ENCODE peak calls at places on chromosomes 16 and 17, in eight cellular contexts. One of them, this sample, is unnamed.

GRCh38 chr17:72618018-72618509 is 474.4 kb downstream of the SLC39A11 start:
- DNase-seq in body of pancreas: peak
- DNase-seq in A549: peak
- DNase-seq in Peyer's patch: peak
- DNase-seq in adrenal gland: no peak
- DNase-seq in vagina: no peak
- DNase-seq in tibial nerve: no peak
- DNase-seq in uterus: no peak
- DNase-seq in this sample: no peak

GRCh38 chr16:47258874-47259461 is 115.2 kb upstream of the NETO2 start:
- DNase-seq in Peyer's patch: no peak
- DNase-seq in uterus: no peak
- DNase-seq in body of pancreas: no peak
- DNase-seq in tibial nerve: no peak
- DNase-seq in adrenal gland: no peak
- DNase-seq in vagina: no peak
- DNase-seq in A549: peak
- DNase-seq in this sample: no peak

GRCh38 chr16:14223632-14224031 is 152.5 kb downstream of the MRTFB start:
- DNase-seq in vagina: no peak
- DNase-seq in A549: no peak
- DNase-seq in tibial nerve: no peak
- DNase-seq in uterus: no peak
- DNase-seq in Peyer's patch: no peak
- DNase-seq in body of pancreas: no peak
- DNase-seq in adrenal gland: no peak
- DNase-seq in this sample: no peak

GRCh38 chr16:2343211-2343610 is 2.7 kb upstream of the ABCA3 start:
- DNase-seq in body of pancreas: no peak
- DNase-seq in A549: no peak
- DNase-seq in Peyer's patch: no peak
- DNase-seq in adrenal gland: no peak
- DNase-seq in tibial nerve: no peak
- DNase-seq in vagina: no peak
- DNase-seq in uterus: no peak
- DNase-seq in this sample: no peak

GRCh38 chr17:27324940-27325339 is 31.0 kb downstream of the WSB1 start:
- DNase-seq in vagina: peak
- DNase-seq in A549: no peak
- DNase-seq in uterus: no peak
- DNase-seq in adrenal gland: no peak
- DNase-seq in Peyer's patch: no peak
- DNase-seq in body of pancreas: no peak
- DNase-seq in tibial nerve: no peak
- DNase-seq in this sample: no peak

GRCh38 chr17:28372203-28372944 is 880 bp downstream of the SARM1 start:
- DNase-seq in adrenal gland: peak
- DNase-seq in body of pancreas: no peak
- DNase-seq in uterus: no peak
- DNase-seq in A549: no peak
- DNase-seq in vagina: no peak
- DNase-seq in Peyer's patch: no peak
- DNase-seq in tibial nerve: no peak
- DNase-seq in this sample: no peak

GRCh38 chr17:53186004-53186403 is 636.7 kb upstream of the KIF2B start:
- DNase-seq in tibial nerve: no peak
- DNase-seq in body of pancreas: no peak
- DNase-seq in vagina: no peak
- DNase-seq in Peyer's patch: no peak
- DNase-seq in uterus: no peak
- DNase-seq in adrenal gland: no peak
- DNase-seq in A549: no peak
- DNase-seq in this sample: no peak

GRCh38 chr16:81005644-81006471 is 827 bp downstream of the CMC2 start:
- DNase-seq in tibial nerve: no peak
- DNase-seq in adrenal gland: peak
- DNase-seq in body of pancreas: peak
- DNase-seq in A549: peak
- DNase-seq in Peyer's patch: no peak
- DNase-seq in uterus: no peak
- DNase-seq in vagina: peak
- DNase-seq in this sample: peak

GRCh38 chr16:89828870-89829629 is 775 bp downstream of the SPIRE2 start:
- DNase-seq in A549: no peak
- DNase-seq in vagina: no peak
- DNase-seq in adrenal gland: no peak
- DNase-seq in body of pancreas: peak
- DNase-seq in Peyer's patch: no peak
- DNase-seq in uterus: no peak
- DNase-seq in tibial nerve: no peak
- DNase-seq in this sample: no peak
- H3K4me3 ChIP-seq in A549: peak
- H3K4me3 ChIP-seq in vagina: peak
- H3K4me3 ChIP-seq in adrenal gland: peak
- H3K4me3 ChIP-seq in body of pancreas: no peak
- H3K4me3 ChIP-seq in Peyer's patch: peak
- H3K4me3 ChIP-seq in uterus: peak
- H3K4me3 ChIP-seq in tibial nerve: peak
- H3K4me3 ChIP-seq in this sample: peak

DNA sequence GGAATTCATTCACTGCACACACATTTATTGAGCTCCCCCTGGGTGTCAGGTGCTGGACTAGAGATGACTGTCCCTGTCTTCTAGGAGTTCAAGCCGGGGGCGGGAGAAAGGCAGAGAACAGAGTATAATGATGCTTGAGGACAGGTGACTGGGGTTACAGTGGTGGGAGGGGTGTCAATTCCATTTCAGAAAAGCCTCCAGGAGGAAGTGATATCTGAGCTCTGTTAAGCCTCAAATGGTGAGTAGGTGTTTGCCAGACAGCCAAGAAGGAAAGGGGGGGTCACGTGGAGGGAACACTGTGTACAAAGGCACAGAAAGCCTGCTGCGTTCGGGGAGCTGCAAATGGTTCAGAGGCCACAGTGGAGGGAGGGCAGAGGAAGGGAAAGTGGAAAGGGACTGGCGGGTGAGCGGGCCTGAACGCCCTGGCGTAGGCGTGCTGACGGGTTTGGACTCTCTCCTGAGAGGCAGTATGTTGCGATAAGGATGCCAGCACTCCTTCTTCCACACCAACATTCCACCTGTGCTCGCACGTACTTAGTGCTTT is 9.7 kb upstream of the NXPH3 start:
- DNase-seq in uterus: peak
- DNase-seq in tibial nerve: peak
- DNase-seq in adrenal gland: peak
- DNase-seq in vagina: no peak
- DNase-seq in Peyer's patch: peak
- DNase-seq in body of pancreas: peak
- DNase-seq in A549: no peak
- DNase-seq in this sample: no peak
- TF ChIP-seq POLR2A in uterus: no peak
- TF ChIP-seq POLR2A in tibial nerve: no peak
- TF ChIP-seq POLR2A in adrenal gland: no peak
- TF ChIP-seq POLR2A in vagina: no peak
- TF ChIP-seq POLR2A in Peyer's patch: no peak
- TF ChIP-seq POLR2A in body of pancreas: peak
- TF ChIP-seq POLR2A in A549: no peak
- TF ChIP-seq POLR2A in this sample: no peak

GRCh38 chr16:85651822-85652430 is 36.8 kb downstream of the GINS2 start:
- DNase-seq in body of pancreas: no peak
- DNase-seq in vagina: no peak
- DNase-seq in adrenal gland: peak
- DNase-seq in tibial nerve: no peak
- DNase-seq in A549: peak
- DNase-seq in Peyer's patch: no peak
- DNase-seq in uterus: peak
- DNase-seq in this sample: no peak

GRCh38 chr16:85652431-85653221 is 36.1 kb downstream of the GINS2 start:
- DNase-seq in Peyer's patch: peak
- DNase-seq in uterus: peak
- DNase-seq in vagina: no peak
- DNase-seq in body of pancreas: peak
- DNase-seq in A549: peak
- DNase-seq in tibial nerve: no peak
- DNase-seq in adrenal gland: peak
- DNase-seq in this sample: no peak

GRCh38 chr16:85649411-85649977 is 36.4 kb downstream of the GSE1 start:
- DNase-seq in vagina: no peak
- DNase-seq in A549: no peak
- DNase-seq in adrenal gland: no peak
- DNase-seq in body of pancreas: no peak
- DNase-seq in Peyer's patch: no peak
- DNase-seq in uterus: no peak
- DNase-seq in tibial nerve: no peak
- DNase-seq in this sample: no peak

GRCh38 chr16:85649978-85650863 is 37.1 kb downstream of the GSE1 start:
- DNase-seq in adrenal gland: peak
- DNase-seq in Peyer's patch: no peak
- DNase-seq in A549: no peak
- DNase-seq in uterus: no peak
- DNase-seq in tibial nerve: no peak
- DNase-seq in vagina: no peak
- DNase-seq in body of pancreas: no peak
- DNase-seq in this sample: no peak

DNA sequence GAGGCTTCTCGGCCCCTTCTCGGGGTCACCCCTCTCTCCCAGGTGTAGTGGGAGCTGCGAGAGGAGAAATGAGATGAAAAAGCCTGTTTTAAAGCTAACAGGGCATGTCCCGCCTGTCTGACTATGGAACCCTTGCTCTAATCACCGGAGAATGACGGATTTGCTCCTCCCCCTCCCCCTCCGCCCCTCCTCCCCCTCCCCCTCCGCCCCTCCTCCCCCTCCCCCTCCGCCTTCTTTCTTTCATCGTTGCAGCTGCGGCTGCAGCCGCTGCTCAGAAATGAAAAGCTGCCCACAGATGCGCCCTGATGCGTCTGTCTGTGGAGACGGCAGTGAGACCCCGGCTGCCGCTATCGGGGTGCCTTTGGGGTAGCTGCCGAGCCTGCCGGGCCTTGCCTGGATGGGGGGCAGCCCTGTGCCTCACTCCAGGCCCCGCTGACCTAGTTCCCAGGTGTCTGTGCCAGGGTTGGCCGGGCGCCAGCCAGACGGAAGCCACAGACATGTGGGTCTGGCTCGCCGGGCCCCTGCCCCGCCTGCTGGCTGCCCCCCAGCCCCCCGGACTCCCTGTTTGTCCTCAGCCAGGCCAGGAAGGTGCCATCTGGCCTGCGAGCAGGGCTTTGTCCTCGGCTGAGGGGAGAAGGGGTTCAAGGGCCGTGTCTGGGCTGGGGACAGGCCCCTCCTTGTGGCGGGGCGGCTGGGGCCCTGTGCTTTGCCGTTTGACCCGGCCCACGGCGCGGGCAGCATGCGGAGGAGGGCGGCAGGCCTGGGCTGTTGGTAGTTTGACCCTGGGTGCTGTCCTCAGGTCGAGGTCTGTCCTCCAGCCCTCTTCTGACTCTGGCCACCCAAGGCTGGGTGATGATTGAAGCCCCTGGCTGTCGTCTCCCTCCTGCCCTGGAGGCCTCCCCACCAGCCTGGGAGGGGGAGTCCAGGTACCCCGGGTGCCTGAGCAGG is 37.6 kb downstream of the GINS2 start:
- DNase-seq in body of pancreas: peak
- DNase-seq in vagina: no peak
- DNase-seq in adrenal gland: peak
- DNase-seq in A549: no peak
- DNase-seq in Peyer's patch: no peak
- DNase-seq in uterus: peak
- DNase-seq in tibial nerve: no peak
- DNase-seq in this sample: no peak
- H3K27ac ChIP-seq in body of pancreas: peak
- H3K27ac ChIP-seq in vagina: peak
- H3K27ac ChIP-seq in adrenal gland: peak
- H3K27ac ChIP-seq in A549: no peak
- H3K27ac ChIP-seq in Peyer's patch: no peak
- H3K27ac ChIP-seq in uterus: peak
- H3K27ac ChIP-seq in tibial nerve: peak
- H3K27ac ChIP-seq in this sample: peak

DNA sequence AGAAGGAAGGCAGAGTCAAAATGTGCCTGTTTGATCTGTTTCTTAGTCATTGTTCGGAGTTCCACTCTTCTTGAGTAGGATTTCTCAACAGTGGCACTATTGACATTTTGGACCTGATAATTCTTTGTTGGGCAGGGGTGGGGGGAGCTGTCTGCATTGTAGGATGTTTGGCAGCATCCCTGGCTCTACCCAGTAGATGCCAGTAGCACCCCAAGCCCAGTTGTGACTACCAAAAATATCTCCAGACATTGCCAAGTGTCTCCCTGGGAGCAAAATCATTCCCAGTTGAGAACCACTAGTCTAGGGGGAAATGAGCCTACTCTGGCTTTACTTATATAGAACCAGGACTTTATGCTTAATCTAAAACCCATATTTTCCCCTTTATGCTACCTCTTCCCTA is 1.1 kb upstream of the GFOD2 start:
- DNase-seq in uterus: no peak
- DNase-seq in vagina: no peak
- DNase-seq in A549: no peak
- DNase-seq in tibial nerve: no peak
- DNase-seq in adrenal gland: no peak
- DNase-seq in Peyer's patch: no peak
- DNase-seq in body of pancreas: no peak
- DNase-seq in this sample: no peak
- H3K4me3 ChIP-seq in uterus: no peak
- H3K4me3 ChIP-seq in vagina: peak
- H3K4me3 ChIP-seq in A549: peak
- H3K4me3 ChIP-seq in tibial nerve: peak
- H3K4me3 ChIP-seq in adrenal gland: peak
- H3K4me3 ChIP-seq in Peyer's patch: no peak
- H3K4me3 ChIP-seq in body of pancreas: no peak
- H3K4me3 ChIP-seq in this sample: peak

GRCh38 chr16:28925386-28926228 is 569 bp upstream of the RABEP2 start:
- DNase-seq in adrenal gland: peak
- DNase-seq in Peyer's patch: peak
- DNase-seq in A549: peak
- DNase-seq in tibial nerve: peak
- DNase-seq in uterus: peak
- DNase-seq in vagina: no peak
- DNase-seq in body of pancreas: peak
- DNase-seq in this sample: peak

GRCh38 chr16:28924399-28924761 is 658 bp downstream of the RABEP2 start:
- DNase-seq in body of pancreas: no peak
- DNase-seq in A549: no peak
- DNase-seq in adrenal gland: no peak
- DNase-seq in uterus: no peak
- DNase-seq in vagina: no peak
- DNase-seq in tibial nerve: no peak
- DNase-seq in Peyer's patch: no peak
- DNase-seq in this sample: no peak

GRCh38 chr16:28923652-28924398 is 1.2 kb downstream of the RABEP2 start:
- DNase-seq in adrenal gland: no peak
- DNase-seq in vagina: no peak
- DNase-seq in tibial nerve: no peak
- DNase-seq in Peyer's patch: peak
- DNase-seq in A549: no peak
- DNase-seq in body of pancreas: peak
- DNase-seq in uterus: no peak
- DNase-seq in this sample: no peak

GRCh38 chr16:28923231-28923587 is 1.8 kb downstream of the RABEP2 start:
- DNase-seq in A549: no peak
- DNase-seq in body of pancreas: no peak
- DNase-seq in tibial nerve: no peak
- DNase-seq in adrenal gland: no peak
- DNase-seq in vagina: no peak
- DNase-seq in Peyer's patch: no peak
- DNase-seq in uterus: no peak
- DNase-seq in this sample: no peak

GRCh38 chr16:28924762-28925385 is at the start of gene RABEP2:
- DNase-seq in body of pancreas: peak
- DNase-seq in A549: peak
- DNase-seq in tibial nerve: peak
- DNase-seq in vagina: peak
- DNase-seq in uterus: peak
- DNase-seq in adrenal gland: peak
- DNase-seq in Peyer's patch: peak
- DNase-seq in this sample: peak
- TF ChIP-seq POLR2A in body of pancreas: no peak
- TF ChIP-seq POLR2A in A549: peak
- TF ChIP-seq POLR2A in tibial nerve: no peak
- TF ChIP-seq POLR2A in vagina: peak
- TF ChIP-seq POLR2A in uterus: peak
- TF ChIP-seq POLR2A in adrenal gland: no peak
- TF ChIP-seq POLR2A in Peyer's patch: peak
- TF ChIP-seq POLR2A in this sample: no peak

This sample was measured in esophagus squamous epithelium.